ENCODE peak calls at places on chromosomes 12 and 14, in seven cellular contexts. C is central memory CD4-positive, alpha-beta T cell; H is WTC11; D is GDM1; X is smooth muscle cell of the brain vasculature; J is activated CD4-positive, alpha-beta T cell treated with anti-CD3 and anti-CD28 coated beads, Interleukin-2, amount 10 ng/mL, durations not matched to agents 7 days and 5 days; U is activated gamma-delta T cell treated with Interleukin-2 at 50 U/mL for 16 hours. S is an unnamed sample.

GRCh38 chr14:100409016-100409385 is 85.9 kb downstream of the SLC25A47 start:
- DNase-seq in D (no peak), J (no peak), H (no peak), C (no peak), U (no peak), X (no peak), S (no peak)

GRCh38 chr12:111705672-111706071 is 19.8 kb downstream of the ACAD10 start:
- DNase-seq in C (no peak), D (no peak), X (no peak), H (no peak), U (no peak), J (no peak), S (no peak)

GRCh38 chr14:64971890-64972785 is at the start of gene RAB15:
- DNase-seq in D (peak), J (peak), C (peak), X (no peak), H (peak), U (peak), S (peak)

GRCh38 chr12:80059875-80060274 is 39.5 kb upstream of the OTOGL start:
- DNase-seq in J (no peak), H (no peak), C (no peak), U (no peak), D (no peak), X (no peak), S (no peak)

GRCh38 chr12:94078138-94078723 is 70.1 kb upstream of the PLXNC1 start:
- DNase-seq in H (no peak), C (no peak), X (no peak), D (peak), J (no peak), U (no peak), S (no peak)

GRCh38 chr14:50943943-50944646 is at the start of gene PYGL:
- DNase-seq in U (peak), X (no peak), H (peak), J (peak), C (no peak), D (peak), S (peak)

GRCh38 chr14:74472590-74472989 is 20.5 kb downstream of the NPC2 start:
- DNase-seq in D (no peak), H (no peak), U (no peak), X (no peak), J (no peak), C (no peak), S (no peak)

GRCh38 chr14:65095633-65096205 is 6.6 kb downstream of the MAX start:
- DNase-seq in J (no peak), U (no peak), C (no peak), H (no peak), X (no peak), D (no peak), S (peak)

GRCh38 chr12:40552868-40553267 is 139.4 kb upstream of the CNTN1 start:
- DNase-seq in C (no peak), X (no peak), U (no peak), D (no peak), H (no peak), J (no peak), S (no peak)

GRCh38 chr14:71142375-71143038 is 235.2 kb downstream of the PCNX1 start:
- DNase-seq in U (no peak), H (no peak), D (no peak), C (peak), J (peak), X (peak), S (peak)

GRCh38 chr12:48157889-48158370 is 615 bp upstream of the ASB8 start:
- DNase-seq in H (no peak), U (no peak), X (no peak), C (peak), J (no peak), D (no peak), S (no peak)

GRCh38 chr14:69739486-69739885 is 27.5 kb upstream of the SRSF5 start:
- DNase-seq in H (no peak), D (no peak), U (no peak), J (no peak), X (no peak), C (no peak), S (no peak)

GRCh38 chr14:28596336-28596735 is 170.3 kb upstream of the FOXG1 start:
- DNase-seq in D (no peak), H (no peak), C (no peak), U (no peak), X (no peak), J (no peak), S (no peak)